ENCODE peak calls at places on chromosomes 1 and 21, in seven cellular contexts. One of them, this sample, is unnamed. For H3K4me1, the result is how much of the 10 kb centered on the place peaks cover.

GRCh38 chr1:16464917-16465625 is 24.5 kb downstream of the NECAP2 start:
- DNase-seq in suprapubic skin: no peak
- DNase-seq in sigmoid colon: no peak
- DNase-seq in stomach: no peak
- DNase-seq in transverse colon: no peak
- DNase-seq in esophagus muscularis mucosa: no peak
- DNase-seq in spleen: peak
- DNase-seq in this sample: no peak

GRCh38 chr1:11068556-11069232 is 8.9 kb upstream of the SRM start:
- DNase-seq in suprapubic skin: peak
- DNase-seq in sigmoid colon: peak
- DNase-seq in stomach: no peak
- DNase-seq in transverse colon: no peak
- DNase-seq in esophagus muscularis mucosa: no peak
- DNase-seq in spleen: peak
- DNase-seq in this sample: no peak

GRCh38 chr1:4253918-4254317 is 353.8 kb upstream of the C1orf174 start:
- DNase-seq in suprapubic skin: no peak
- DNase-seq in sigmoid colon: no peak
- DNase-seq in stomach: no peak
- DNase-seq in transverse colon: no peak
- DNase-seq in esophagus muscularis mucosa: peak
- DNase-seq in spleen: no peak
- DNase-seq in this sample: no peak

GRCh38 chr1:7808253-7808844 is 24.3 kb downstream of the PER3 start:
- DNase-seq in suprapubic skin: no peak
- DNase-seq in sigmoid colon: no peak
- DNase-seq in stomach: no peak
- DNase-seq in transverse colon: no peak
- DNase-seq in esophagus muscularis mucosa: no peak
- DNase-seq in spleen: no peak
- DNase-seq in this sample: peak

GRCh38 chr1:16175610-16176553 is 20.0 kb upstream of the EPHA2 start:
- DNase-seq in suprapubic skin: peak
- DNase-seq in sigmoid colon: peak
- DNase-seq in stomach: peak
- DNase-seq in transverse colon: peak
- DNase-seq in esophagus muscularis mucosa: no peak
- DNase-seq in spleen: no peak
- DNase-seq in this sample: no peak

GRCh38 chr21:39386194-39386593 is 37.3 kb upstream of the HMGN1 start:
- DNase-seq in suprapubic skin: no peak
- DNase-seq in sigmoid colon: peak
- DNase-seq in stomach: peak
- DNase-seq in transverse colon: no peak
- DNase-seq in esophagus muscularis mucosa: no peak
- DNase-seq in spleen: peak
- DNase-seq in this sample: no peak

GRCh38 chr1:46288485-46289133 is 14.8 kb downstream of the LRRC41 start:
- DNase-seq in suprapubic skin: no peak
- DNase-seq in sigmoid colon: no peak
- DNase-seq in stomach: no peak
- DNase-seq in transverse colon: no peak
- DNase-seq in esophagus muscularis mucosa: no peak
- DNase-seq in spleen: no peak
- DNase-seq in this sample: peak

GRCh38 chr1:99691175-99691574 is 45.3 kb downstream of the PALMD start:
- DNase-seq in suprapubic skin: no peak
- DNase-seq in sigmoid colon: no peak
- DNase-seq in stomach: no peak
- DNase-seq in transverse colon: no peak
- DNase-seq in esophagus muscularis mucosa: no peak
- DNase-seq in spleen: no peak
- DNase-seq in this sample: no peak

GRCh38 chr21:36968414-36968813 is 1.9 kb upstream of the HLCS start:
- DNase-seq in suprapubic skin: no peak
- DNase-seq in sigmoid colon: no peak
- DNase-seq in stomach: no peak
- DNase-seq in transverse colon: no peak
- DNase-seq in esophagus muscularis mucosa: no peak
- DNase-seq in spleen: no peak
- DNase-seq in this sample: no peak

GRCh38 chr21:44989538-44989888 is 49.7 kb downstream of the SLX9 start:
- DNase-seq in suprapubic skin: no peak
- DNase-seq in sigmoid colon: peak
- DNase-seq in stomach: no peak
- DNase-seq in transverse colon: no peak
- DNase-seq in esophagus muscularis mucosa: no peak
- DNase-seq in spleen: peak
- DNase-seq in this sample: no peak

GRCh38 chr1:2073382-2074230 is 23.4 kb downstream of the PRKCZ start:
- DNase-seq in suprapubic skin: no peak
- DNase-seq in sigmoid colon: no peak
- DNase-seq in stomach: no peak
- DNase-seq in transverse colon: no peak
- DNase-seq in esophagus muscularis mucosa: no peak
- DNase-seq in spleen: no peak
- DNase-seq in this sample: no peak

GRCh38 chr1:157438236-157439012 is 113.9 kb downstream of the FCRL5 start:
- DNase-seq in suprapubic skin: no peak
- DNase-seq in sigmoid colon: no peak
- DNase-seq in stomach: no peak
- DNase-seq in transverse colon: no peak
- DNase-seq in esophagus muscularis mucosa: no peak
- DNase-seq in spleen: no peak
- DNase-seq in this sample: peak

GRCh38 chr1:28144203-28145135 is 32.0 kb downstream of the PTAFR start:
- DNase-seq in suprapubic skin: no peak
- DNase-seq in sigmoid colon: no peak
- DNase-seq in stomach: no peak
- DNase-seq in transverse colon: no peak
- DNase-seq in esophagus muscularis mucosa: no peak
- DNase-seq in spleen: peak
- DNase-seq in this sample: no peak

GRCh38 chr1:28927442-28928305 is 13.3 kb downstream of the EPB41 start:
- DNase-seq in suprapubic skin: no peak
- DNase-seq in sigmoid colon: no peak
- DNase-seq in stomach: no peak
- DNase-seq in transverse colon: no peak
- DNase-seq in esophagus muscularis mucosa: no peak
- DNase-seq in spleen: no peak
- DNase-seq in this sample: no peak

GRCh38 chr1:118147542-118147941 is 37.5 kb downstream of the SPAG17 start:
- DNase-seq in suprapubic skin: no peak
- DNase-seq in sigmoid colon: no peak
- DNase-seq in stomach: no peak
- DNase-seq in transverse colon: no peak
- DNase-seq in esophagus muscularis mucosa: no peak
- DNase-seq in spleen: no peak
- DNase-seq in this sample: no peak

GRCh38 chr1:24558902-24559791 is 3.3 kb downstream of the NCMAP start:
- DNase-seq in suprapubic skin: no peak
- DNase-seq in sigmoid colon: no peak
- DNase-seq in stomach: peak
- DNase-seq in transverse colon: peak
- DNase-seq in esophagus muscularis mucosa: no peak
- DNase-seq in spleen: peak
- DNase-seq in this sample: peak

GRCh38 chr1:206631085-206631509 is 4.2 kb upstream of the DYRK3 start:
- DNase-seq in suprapubic skin: no peak
- DNase-seq in sigmoid colon: peak
- DNase-seq in stomach: peak
- DNase-seq in transverse colon: peak
- DNase-seq in esophagus muscularis mucosa: no peak
- DNase-seq in spleen: no peak
- DNase-seq in this sample: peak

GRCh38 chr1:85060038-85060437 is 11.7 kb upstream of the MCOLN3 start:
- DNase-seq in suprapubic skin: no peak
- DNase-seq in sigmoid colon: no peak
- DNase-seq in stomach: no peak
- DNase-seq in transverse colon: no peak
- DNase-seq in esophagus muscularis mucosa: no peak
- DNase-seq in spleen: no peak
- DNase-seq in this sample: no peak

GRCh38 chr1:233439721-233440120 is 112.2 kb downstream of the MAP3K21 start:
- DNase-seq in suprapubic skin: no peak
- DNase-seq in sigmoid colon: no peak
- DNase-seq in stomach: no peak
- DNase-seq in transverse colon: no peak
- DNase-seq in esophagus muscularis mucosa: no peak
- DNase-seq in spleen: no peak
- DNase-seq in this sample: no peak

GRCh38 chr1:30879940-30880339 is 28.6 kb downstream of the SDC3 start:
- DNase-seq in suprapubic skin: no peak
- DNase-seq in sigmoid colon: no peak
- DNase-seq in stomach: no peak
- DNase-seq in transverse colon: no peak
- DNase-seq in esophagus muscularis mucosa: no peak
- DNase-seq in spleen: no peak
- DNase-seq in this sample: peak
- TF ChIP-seq POLR2AphosphoS5 in suprapubic skin: no peak
- TF ChIP-seq POLR2AphosphoS5 in sigmoid colon: no peak
- TF ChIP-seq POLR2AphosphoS5 in stomach: no peak
- TF ChIP-seq POLR2AphosphoS5 in transverse colon: no peak
- TF ChIP-seq POLR2AphosphoS5 in esophagus muscularis mucosa: no peak
- TF ChIP-seq POLR2AphosphoS5 in spleen: no peak
- TF ChIP-seq POLR2AphosphoS5 in this sample: no peak

GRCh38 chr1:19197849-19198248 is 12.2 kb downstream of the UBR4 start:
- DNase-seq in suprapubic skin: no peak
- DNase-seq in sigmoid colon: no peak
- DNase-seq in stomach: no peak
- DNase-seq in transverse colon: no peak
- DNase-seq in esophagus muscularis mucosa: no peak
- DNase-seq in spleen: no peak
- DNase-seq in this sample: no peak
- H3K4me1 ChIP-seq in suprapubic skin: under half
- H3K4me1 ChIP-seq in sigmoid colon: under half
- H3K4me1 ChIP-seq in stomach: under half
- H3K4me1 ChIP-seq in transverse colon: under half
- H3K4me1 ChIP-seq in esophagus muscularis mucosa: under half
- H3K4me1 ChIP-seq in spleen: under half
- H3K4me1 ChIP-seq in this sample: under half

GRCh38 chr1:150695561-150695960 is 1.4 kb downstream of the GOLPH3L start:
- DNase-seq in suprapubic skin: no peak
- DNase-seq in sigmoid colon: no peak
- DNase-seq in stomach: no peak
- DNase-seq in transverse colon: no peak
- DNase-seq in esophagus muscularis mucosa: no peak
- DNase-seq in spleen: no peak
- DNase-seq in this sample: no peak
- TF ChIP-seq POLR2AphosphoS5 in suprapubic skin: no peak
- TF ChIP-seq POLR2AphosphoS5 in sigmoid colon: no peak
- TF ChIP-seq POLR2AphosphoS5 in stomach: peak
- TF ChIP-seq POLR2AphosphoS5 in transverse colon: no peak
- TF ChIP-seq POLR2AphosphoS5 in esophagus muscularis mucosa: no peak
- TF ChIP-seq POLR2AphosphoS5 in spleen: no peak
- TF ChIP-seq POLR2AphosphoS5 in this sample: no peak

GRCh38 chr1:32948082-32948722 is 16.4 kb downstream of the RNF19B start:
- DNase-seq in suprapubic skin: no peak
- DNase-seq in sigmoid colon: no peak
- DNase-seq in stomach: no peak
- DNase-seq in transverse colon: no peak
- DNase-seq in esophagus muscularis mucosa: no peak
- DNase-seq in spleen: no peak
- DNase-seq in this sample: no peak

GRCh38 chr1:32947669-32948068 is 16.9 kb downstream of the RNF19B start:
- DNase-seq in suprapubic skin: no peak
- DNase-seq in sigmoid colon: no peak
- DNase-seq in stomach: no peak
- DNase-seq in transverse colon: no peak
- DNase-seq in esophagus muscularis mucosa: no peak
- DNase-seq in spleen: no peak
- DNase-seq in this sample: no peak

GRCh38 chr1:32949519-32949918 is 15.1 kb downstream of the RNF19B start:
- DNase-seq in suprapubic skin: no peak
- DNase-seq in sigmoid colon: no peak
- DNase-seq in stomach: peak
- DNase-seq in transverse colon: no peak
- DNase-seq in esophagus muscularis mucosa: no peak
- DNase-seq in spleen: no peak
- DNase-seq in this sample: no peak

GRCh38 chr1:32946413-32946812 is 18.2 kb downstream of the RNF19B start:
- DNase-seq in suprapubic skin: no peak
- DNase-seq in sigmoid colon: no peak
- DNase-seq in stomach: no peak
- DNase-seq in transverse colon: no peak
- DNase-seq in esophagus muscularis mucosa: no peak
- DNase-seq in spleen: no peak
- DNase-seq in this sample: no peak

GRCh38 chr1:32948905-32949304 is 15.7 kb downstream of the RNF19B start:
- DNase-seq in suprapubic skin: no peak
- DNase-seq in sigmoid colon: no peak
- DNase-seq in stomach: no peak
- DNase-seq in transverse colon: no peak
- DNase-seq in esophagus muscularis mucosa: no peak
- DNase-seq in spleen: no peak
- DNase-seq in this sample: no peak
- H3K4me1 ChIP-seq in suprapubic skin: under half
- H3K4me1 ChIP-seq in sigmoid colon: under half
- H3K4me1 ChIP-seq in stomach: under half
- H3K4me1 ChIP-seq in transverse colon: under half
- H3K4me1 ChIP-seq in esophagus muscularis mucosa: under half
- H3K4me1 ChIP-seq in spleen: under half
- H3K4me1 ChIP-seq in this sample: under half

GRCh38 chr1:44576456-44577150 is 97.7 kb downstream of the TMEM53 start:
- DNase-seq in suprapubic skin: no peak
- DNase-seq in sigmoid colon: no peak
- DNase-seq in stomach: no peak
- DNase-seq in transverse colon: no peak
- DNase-seq in esophagus muscularis mucosa: no peak
- DNase-seq in spleen: no peak
- DNase-seq in this sample: peak
- TF ChIP-seq POLR2AphosphoS5 in suprapubic skin: no peak
- TF ChIP-seq POLR2AphosphoS5 in sigmoid colon: no peak
- TF ChIP-seq POLR2AphosphoS5 in stomach: no peak
- TF ChIP-seq POLR2AphosphoS5 in transverse colon: no peak
- TF ChIP-seq POLR2AphosphoS5 in esophagus muscularis mucosa: no peak
- TF ChIP-seq POLR2AphosphoS5 in spleen: no peak
- TF ChIP-seq POLR2AphosphoS5 in this sample: no peak

This sample was measured in GM23338.